ENCODE peak calls at places on chromosomes 12 and 14, in five cellular contexts. C is brain microvascular endothelial cell, E is psoas muscle, U is pancreas, D is uterus. K is an unnamed sample.
A peak's percentile ranks its signal among the peaks of the same experiment; 100 is the strongest.

GRCh38 chr12:76032043-76032981 is 736 bp upstream of the PHLDA1 start:
- DNase-seq in C (peak; percentile 60), E (no peak), U (peak; percentile 63), D (no peak), K (peak; percentile 5)

GRCh38 chr14:104866451-104867370 is 1.6 kb downstream of the CEP170B start:
- DNase-seq in C (no peak), E (no peak), U (no peak), D (no peak), K (no peak)

GRCh38 chr14:92650581-92651105 is 97.8 kb downstream of the LGMN start:
- DNase-seq in C (no peak), E (no peak), U (no peak), D (no peak), K (no peak)

GRCh38 chr12:54262403-54262925 is 17.5 kb downstream of the CBX5 start:
- DNase-seq in C (peak; percentile 75), E (no peak), U (no peak), D (no peak), K (no peak)

GRCh38 chr12:48986720-48987291 is 8.7 kb downstream of the WNT1 start:
- DNase-seq in C (no peak), E (no peak), U (no peak), D (no peak), K (no peak)

GRCh38 chr14:99257673-99258221 is 14.2 kb downstream of the BCL11B start:
- DNase-seq in C (no peak), E (no peak), U (no peak), D (no peak), K (no peak)

GRCh38 chr14:21210023-21210422 is 54.2 kb upstream of the OR5AU1 start:
- DNase-seq in C (no peak), E (no peak), U (no peak), D (no peak), K (no peak)

GRCh38 chr14:91354979-91355685 is 62.5 kb downstream of the CCDC88C start:
- DNase-seq in C (no peak), E (no peak), U (no peak), D (no peak), K (peak; percentile 63)

GRCh38 chr14:35897616-35898111 is 71.5 kb downstream of the BRMS1L start:
- DNase-seq in C (no peak), E (no peak), U (no peak), D (no peak), K (no peak)

GRCh38 chr14:33534636-33535035 is 416.2 kb downstream of the EGLN3 start:
- DNase-seq in C (peak; percentile 48), E (no peak), U (no peak), D (no peak), K (no peak)

GRCh38 chr12:62268956-62269355 is 8.8 kb downstream of the USP15 start:
- DNase-seq in C (no peak), E (no peak), U (no peak), D (no peak), K (no peak)

GRCh38 chr14:68947802-68948201 is 31.3 kb downstream of the ACTN1 start:
- DNase-seq in C (peak; percentile 77), E (peak; percentile 71), U (no peak), D (peak; percentile 72), K (no peak)

GRCh38 chr12:114671664-114672476 is 12.1 kb downstream of the TBX3 start:
- DNase-seq in C (no peak), E (peak; percentile 55), U (no peak), D (peak; percentile 63), K (no peak)
- H3K27ac ChIP-seq in C (no peak overlapping the region), E (peak overlapping the region; percentile 16), U (no peak overlapping the region), D (peak overlapping the region; percentile 97), K (no peak overlapping the region)

GRCh38 chr14:37587438-37587837 is 7.6 kb downstream of the FOXA1 start:
- DNase-seq in C (no peak), E (no peak), U (no peak), D (no peak), K (no peak)

GRCh38 chr14:37587881-37588666 is 7.0 kb downstream of the FOXA1 start:
- DNase-seq in C (no peak), E (no peak), U (no peak), D (no peak), K (no peak)

GRCh38 chr14:37588956-37589737 is 5.9 kb downstream of the FOXA1 start:
- DNase-seq in C (no peak), E (no peak), U (no peak), D (no peak), K (no peak)

GRCh38 chr14:37590096-37590809 is 4.8 kb downstream of the FOXA1 start:
- DNase-seq in C (no peak), E (no peak), U (no peak), D (no peak), K (no peak)

GRCh38 chr14:37588667-37588955 is 6.4 kb downstream of the FOXA1 start:
- DNase-seq in C (no peak), E (no peak), U (no peak), D (no peak), K (no peak)
- H3K27me3 ChIP-seq in C (peaks cover 91% of the 10 kb centered on the region), E (peaks cover 5% of the 10 kb centered on the region), U (peaks cover 38% of the 10 kb centered on the region), D (peaks cover 42% of the 10 kb centered on the region), K (peaks cover 13% of the 10 kb centered on the region)

GRCh38 chr14:75285331-75285730 is 6.7 kb downstream of the FOS start:
- DNase-seq in C (no peak), E (no peak), U (no peak), D (no peak), K (no peak)

GRCh38 chr14:75281691-75282000 is 3.0 kb downstream of the FOS start:
- DNase-seq in C (no peak), E (no peak), U (no peak), D (no peak), K (no peak)

GRCh38 chr14:75282166-75282547 is 3.5 kb downstream of the FOS start:
- DNase-seq in C (no peak), E (no peak), U (no peak), D (no peak), K (no peak)

GRCh38 chr14:75283884-75284563 is 5.4 kb downstream of the FOS start:
- DNase-seq in C (peak; percentile 31), E (peak; percentile 30), U (no peak), D (no peak), K (no peak)

GRCh38 chr14:75283162-75283883 is 4.7 kb downstream of the FOS start:
- DNase-seq in C (peak; percentile 66), E (no peak), U (no peak), D (no peak), K (no peak)
- TF ChIP-seq CTCF in C (peak; percentile 19), E (peak; percentile 6), U (no peak), D (no peak), K (peak; percentile 31)

DNA sequence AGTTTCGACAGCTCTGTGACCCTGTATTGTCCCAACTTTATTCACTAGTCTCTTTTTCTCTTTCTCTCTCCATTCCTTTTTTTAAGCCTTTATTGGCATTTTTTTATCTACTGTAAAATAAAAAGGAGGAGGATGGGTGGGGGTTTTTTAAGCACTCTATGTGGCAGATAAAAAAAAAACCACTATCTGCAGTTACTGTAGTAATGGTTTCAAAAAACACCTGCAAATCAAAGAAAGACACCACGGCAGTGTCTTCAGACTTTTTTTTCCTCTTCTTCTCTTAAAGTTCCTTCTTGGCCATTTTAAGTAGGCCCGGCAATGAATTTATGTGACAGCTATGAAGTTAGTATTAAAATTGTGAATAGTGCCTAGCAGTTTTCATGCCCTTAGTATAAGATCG is 1.4 kb downstream of the C12orf42 start:
- DNase-seq in C (no peak), E (no peak), U (no peak), D (no peak), K (no peak)
- H3K27ac ChIP-seq in C (no peak overlapping the region), E (no peak overlapping the region), U (no peak overlapping the region), D (no peak overlapping the region), K (peak overlapping the region; percentile 46)

DNA sequence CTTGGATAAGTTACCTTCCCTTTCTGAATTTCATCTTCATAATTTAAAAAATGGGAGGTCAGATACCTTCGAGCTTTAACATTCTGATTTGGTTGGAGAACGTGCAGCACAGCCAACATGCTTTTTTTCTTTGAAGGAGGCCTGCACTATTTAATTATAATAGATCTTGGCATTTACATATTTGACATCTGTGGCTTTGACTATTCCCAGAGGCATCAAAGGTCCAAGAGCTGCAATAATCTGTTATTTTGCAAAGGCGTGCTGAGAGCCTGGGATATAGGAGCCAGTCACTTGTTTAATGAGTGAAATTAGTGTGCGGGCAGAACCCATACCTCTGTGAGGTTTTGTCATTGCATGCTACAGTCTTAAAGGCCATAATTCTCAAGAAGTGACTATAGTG is 26.4 kb downstream of the SLC8A3 start:
- DNase-seq in C (no peak), E (no peak), U (no peak), D (no peak), K (no peak)
- H3K27me3 ChIP-seq in C (no peaks in the 10 kb centered on the region), E (no peaks in the 10 kb centered on the region), U (no peaks in the 10 kb centered on the region), D (no peaks in the 10 kb centered on the region), K (no peaks in the 10 kb centered on the region)

GRCh38 chr14:65237956-65238355 is 135.6 kb upstream of the MAX start:
- DNase-seq in C (no peak), E (no peak), U (no peak), D (no peak), K (no peak)
- TF ChIP-seq CTCF in C (no peak), E (no peak), U (no peak), D (no peak), K (no peak)

GRCh38 chr12:110913119-110914056 is 7.0 kb downstream of the MYL2 start:
- DNase-seq in C (no peak), E (no peak), U (no peak), D (no peak), K (no peak)
- H3K27ac ChIP-seq in C (no peak overlapping the region), E (no peak overlapping the region), U (no peak overlapping the region), D (no peak overlapping the region), K (no peak overlapping the region)

K was measured in CD8-positive, alpha-beta T cell.